ENCODE peak calls at places on chromosome 1, in eight cellular contexts. Z is body of pancreas; D is transverse colon; Y is CD8-positive, alpha-beta memory T cell; F is RWPE1; L is OCI-LY7; S is H9; E is AG04450. T is an unnamed sample.

GRCh38 chr1:36583980-36584805 is 101.5 kb upstream of the CSF3R start:
- DNase-seq in E (no peak), Z (no peak), S (no peak), Y (no peak), D (no peak), F (no peak), L (no peak), T (no peak)

GRCh38 chr1:50132495-50132894 is 23.8 kb downstream of the ELAVL4 start:
- DNase-seq in Z (no peak), F (no peak), D (no peak), L (no peak), S (no peak), Y (no peak), E (no peak), T (no peak)

GRCh38 chr1:43256675-43257570 is 12.9 kb upstream of the TMEM125 start:
- DNase-seq in L (no peak), S (no peak), Y (no peak), D (peak), F (no peak), Z (peak), E (no peak), T (no peak)

GRCh38 chr1:119738100-119738720 is 26.5 kb downstream of the PHGDH start:
- DNase-seq in E (no peak), Y (no peak), Z (no peak), D (no peak), S (no peak), L (no peak), F (no peak), T (no peak)

GRCh38 chr1:159923203-159924024 is 1.9 kb downstream of the TAGLN2 start:
- DNase-seq in E (no peak), Y (peak), D (peak), L (peak), S (peak), F (peak), Z (peak), T (no peak)

GRCh38 chr1:107687846-107688753 is 276.9 kb downstream of the VAV3 start:
- DNase-seq in L (no peak), Z (peak), F (peak), D (no peak), S (no peak), Y (no peak), E (no peak), T (no peak)

GRCh38 chr1:92495392-92496066 is 8.8 kb upstream of the GFI1 start:
- DNase-seq in D (no peak), S (no peak), Z (no peak), E (no peak), L (no peak), Y (no peak), F (no peak), T (no peak)

GRCh38 chr1:58848818-58849411 is 65.1 kb upstream of the JUN start:
- DNase-seq in F (peak), S (peak), Y (no peak), D (peak), E (peak), Z (peak), L (no peak), T (peak)

GRCh38 chr1:234214129-234214910 is 158.9 kb upstream of the COA6 start:
- DNase-seq in S (peak), Z (peak), L (no peak), F (peak), D (peak), E (no peak), Y (no peak), T (no peak)

GRCh38 chr1:120178799-120179419 is 2.6 kb upstream of the SEC22B start:
- DNase-seq in S (peak), D (no peak), Z (no peak), E (no peak), Y (no peak), L (no peak), F (no peak), T (no peak)

GRCh38 chr1:183164350-183164749 is 21.7 kb upstream of the LAMC2 start:
- DNase-seq in E (no peak), F (peak), Z (no peak), D (no peak), S (peak), L (no peak), Y (no peak), T (no peak)

GRCh38 chr1:31155216-31155806 is 84.4 kb downstream of the NKAIN1 start:
- DNase-seq in D (peak), F (peak), S (peak), Y (peak), Z (peak), L (peak), E (no peak), T (no peak)
- H3K27ac ChIP-seq in D (peak), F (peak), S (no peak), Y (peak), Z (peak), L (peak), E (peak), T (peak)

GRCh38 chr1:923131-923990 is at the start of gene SAMD11:
- DNase-seq in D (peak), E (peak), S (peak), Z (peak), F (peak), L (peak), Y (peak), T (no peak)
- H3K27ac ChIP-seq in D (no peak), E (no peak), S (no peak), Z (no peak), F (no peak), L (no peak), Y (no peak), T (peak)

GRCh38 chr1:215637041-215637573 is 70.0 kb downstream of the KCTD3 start:
- DNase-seq in D (peak), S (no peak), E (peak), L (no peak), Y (no peak), F (no peak), Z (peak), T (no peak)
- H3K27ac ChIP-seq in D (peak), S (no peak), E (peak), L (no peak), Y (no peak), F (no peak), Z (peak), T (no peak)

GRCh38 chr1:67571406-67571805 is 113.6 kb upstream of the GADD45A start:
- DNase-seq in F (no peak), E (no peak), D (no peak), Y (no peak), L (no peak), Z (no peak), S (no peak), T (no peak)
- H3K27ac ChIP-seq in F (peak), E (no peak), D (peak), Y (no peak), L (no peak), Z (peak), S (no peak), T (peak)